ENCODE peak calls at places on chromosomes 11 and 22, in ten cellular contexts. One of them, this sample, is unnamed.
A peak's percentile ranks its signal among the peaks of the same experiment; 100 is the strongest.

GRCh38 chr11:46901156-46901555 is 17.2 kb downstream of the LRP4 start:
- DNase-seq in A549: no peak
- DNase-seq in GM23338: no peak
- DNase-seq in aorta: no peak
- DNase-seq in body of pancreas: no peak
- DNase-seq in left ventricle myocardium inferior: no peak
- DNase-seq in Peyer's patch: no peak
- DNase-seq in psoas muscle: no peak
- DNase-seq in adrenal gland: no peak
- DNase-seq in uterus: no peak
- DNase-seq in this sample: no peak

GRCh38 chr22:41524809-41525449 is 19.3 kb downstream of the POLR3H start:
- DNase-seq in adrenal gland: no peak
- DNase-seq in uterus: peak; percentile 57
- DNase-seq in Peyer's patch: no peak
- DNase-seq in GM23338: peak; percentile 58
- DNase-seq in aorta: peak; percentile 65
- DNase-seq in body of pancreas: no peak
- DNase-seq in left ventricle myocardium inferior: no peak
- DNase-seq in A549: no peak
- DNase-seq in psoas muscle: no peak
- DNase-seq in this sample: peak; percentile 28

GRCh38 chr11:72970557-72971118 is 156.4 kb downstream of the ATG16L2 start:
- DNase-seq in A549: no peak
- DNase-seq in body of pancreas: no peak
- DNase-seq in left ventricle myocardium inferior: no peak
- DNase-seq in Peyer's patch: no peak
- DNase-seq in adrenal gland: no peak
- DNase-seq in GM23338: no peak
- DNase-seq in uterus: no peak
- DNase-seq in psoas muscle: no peak
- DNase-seq in aorta: no peak
- DNase-seq in this sample: no peak

GRCh38 chr11:47288066-47288465 is 18.1 kb downstream of the MADD start:
- DNase-seq in A549: no peak
- DNase-seq in left ventricle myocardium inferior: no peak
- DNase-seq in GM23338: no peak
- DNase-seq in psoas muscle: no peak
- DNase-seq in adrenal gland: no peak
- DNase-seq in Peyer's patch: no peak
- DNase-seq in aorta: no peak
- DNase-seq in body of pancreas: no peak
- DNase-seq in uterus: no peak
- DNase-seq in this sample: no peak

GRCh38 chr11:24068197-24068596 is 428.7 kb upstream of the LUZP2 start:
- DNase-seq in GM23338: no peak
- DNase-seq in aorta: no peak
- DNase-seq in Peyer's patch: no peak
- DNase-seq in psoas muscle: no peak
- DNase-seq in A549: no peak
- DNase-seq in body of pancreas: no peak
- DNase-seq in uterus: no peak
- DNase-seq in adrenal gland: no peak
- DNase-seq in left ventricle myocardium inferior: no peak
- DNase-seq in this sample: no peak

GRCh38 chr11:67466962-67467771 is 1.9 kb downstream of the TMEM134 start:
- DNase-seq in aorta: no peak
- DNase-seq in psoas muscle: no peak
- DNase-seq in A549: no peak
- DNase-seq in adrenal gland: peak; percentile 28
- DNase-seq in Peyer's patch: no peak
- DNase-seq in GM23338: no peak
- DNase-seq in uterus: no peak
- DNase-seq in body of pancreas: no peak
- DNase-seq in left ventricle myocardium inferior: no peak
- DNase-seq in this sample: no peak

GRCh38 chr11:76690736-76691135 is 20.2 kb upstream of the LRRC32 start:
- DNase-seq in uterus: no peak
- DNase-seq in aorta: no peak
- DNase-seq in adrenal gland: no peak
- DNase-seq in psoas muscle: no peak
- DNase-seq in left ventricle myocardium inferior: no peak
- DNase-seq in body of pancreas: no peak
- DNase-seq in GM23338: no peak
- DNase-seq in Peyer's patch: no peak
- DNase-seq in A549: no peak
- DNase-seq in this sample: no peak

GRCh38 chr11:5123802-5124521 is 14.2 kb downstream of the OR52A5 start:
- DNase-seq in psoas muscle: peak; percentile 60
- DNase-seq in uterus: peak; percentile 36
- DNase-seq in aorta: peak; percentile 53
- DNase-seq in adrenal gland: peak; percentile 64
- DNase-seq in A549: peak; percentile 13
- DNase-seq in Peyer's patch: no peak
- DNase-seq in left ventricle myocardium inferior: peak; percentile 24
- DNase-seq in body of pancreas: peak; percentile 70
- DNase-seq in GM23338: peak; percentile 87
- DNase-seq in this sample: no peak

GRCh38 chr11:79471071-79471470 is 30.2 kb upstream of the TENM4 start:
- DNase-seq in uterus: no peak
- DNase-seq in adrenal gland: no peak
- DNase-seq in left ventricle myocardium inferior: no peak
- DNase-seq in GM23338: peak; percentile 48
- DNase-seq in psoas muscle: no peak
- DNase-seq in A549: no peak
- DNase-seq in body of pancreas: no peak
- DNase-seq in Peyer's patch: no peak
- DNase-seq in aorta: no peak
- DNase-seq in this sample: no peak

GRCh38 chr11:92227954-92228935 is 3.6 kb downstream of the FAT3 start:
- DNase-seq in GM23338: no peak
- DNase-seq in A549: no peak
- DNase-seq in body of pancreas: no peak
- DNase-seq in psoas muscle: peak; percentile 64
- DNase-seq in Peyer's patch: no peak
- DNase-seq in adrenal gland: no peak
- DNase-seq in aorta: no peak
- DNase-seq in uterus: no peak
- DNase-seq in left ventricle myocardium inferior: no peak
- DNase-seq in this sample: no peak

GRCh38 chr11:92225563-92226308 is 1.1 kb downstream of the FAT3 start:
- DNase-seq in A549: no peak
- DNase-seq in psoas muscle: peak; percentile 60
- DNase-seq in body of pancreas: no peak
- DNase-seq in GM23338: peak; percentile 77
- DNase-seq in Peyer's patch: peak; percentile 37
- DNase-seq in aorta: peak; percentile 51
- DNase-seq in adrenal gland: no peak
- DNase-seq in left ventricle myocardium inferior: no peak
- DNase-seq in uterus: no peak
- DNase-seq in this sample: no peak

GRCh38 chr11:92227233-92227593 is 2.6 kb downstream of the FAT3 start:
- DNase-seq in aorta: no peak
- DNase-seq in A549: no peak
- DNase-seq in body of pancreas: no peak
- DNase-seq in Peyer's patch: no peak
- DNase-seq in uterus: no peak
- DNase-seq in left ventricle myocardium inferior: no peak
- DNase-seq in GM23338: peak; percentile 51
- DNase-seq in adrenal gland: no peak
- DNase-seq in psoas muscle: no peak
- DNase-seq in this sample: no peak

GRCh38 chr11:92225206-92225562 is 566 bp downstream of the FAT3 start:
- DNase-seq in A549: no peak
- DNase-seq in body of pancreas: no peak
- DNase-seq in aorta: peak; percentile 48
- DNase-seq in uterus: no peak
- DNase-seq in left ventricle myocardium inferior: no peak
- DNase-seq in adrenal gland: no peak
- DNase-seq in GM23338: peak; percentile 52
- DNase-seq in psoas muscle: peak; percentile 47
- DNase-seq in Peyer's patch: no peak
- DNase-seq in this sample: no peak

DNA sequence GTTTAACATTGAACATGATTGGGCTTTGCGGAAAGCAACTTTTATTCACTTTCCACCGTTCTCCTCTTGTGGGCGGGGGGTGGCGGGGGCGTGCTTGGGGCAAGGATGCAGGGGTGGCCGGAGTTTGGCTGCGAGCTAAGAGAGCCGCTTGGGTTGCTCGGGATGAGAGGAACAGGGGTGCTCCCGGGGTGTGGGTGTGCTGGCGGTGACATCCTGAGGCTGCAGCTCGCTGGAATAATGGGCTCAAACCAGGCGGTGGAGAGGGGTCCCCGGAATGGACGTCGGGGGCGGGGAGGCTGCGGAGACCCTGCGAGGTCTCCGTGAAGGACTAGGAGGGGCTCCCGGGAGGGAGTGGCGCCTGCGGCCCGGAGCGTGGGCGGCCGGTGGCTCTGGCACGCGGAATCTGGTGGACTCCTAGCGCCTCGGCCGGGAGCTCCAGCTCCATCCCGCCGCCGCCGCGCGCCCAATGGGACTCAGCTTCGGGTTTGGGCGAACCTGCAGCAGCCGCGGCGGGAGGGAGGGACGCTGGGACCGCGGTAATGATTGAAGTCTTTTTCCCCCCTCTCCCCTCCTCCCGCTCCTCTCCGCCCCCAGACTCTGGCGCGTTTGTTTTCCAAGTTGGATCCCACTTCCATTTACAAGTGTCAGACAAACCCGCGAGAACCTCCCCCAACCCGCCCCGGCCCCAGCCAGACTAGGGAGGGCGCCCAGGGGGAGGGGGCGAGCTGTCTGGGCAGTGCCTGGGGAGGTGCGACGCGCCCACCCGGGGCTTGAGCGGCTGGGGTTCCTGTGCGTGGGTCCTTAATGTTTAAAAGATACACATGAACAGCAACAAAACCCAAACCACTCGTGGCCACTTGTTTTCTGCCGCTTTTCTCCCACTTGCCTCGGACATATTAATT is 2.0 kb downstream of the FAT3 start:
- DNase-seq in psoas muscle: peak; percentile 56
- DNase-seq in left ventricle myocardium inferior: no peak
- DNase-seq in adrenal gland: no peak
- DNase-seq in aorta: peak; percentile 41
- DNase-seq in Peyer's patch: no peak
- DNase-seq in uterus: no peak
- DNase-seq in GM23338: peak; percentile 89
- DNase-seq in body of pancreas: no peak
- DNase-seq in A549: no peak
- DNase-seq in this sample: no peak
- H3K27ac ChIP-seq in psoas muscle: no peak overlapping the region
- H3K27ac ChIP-seq in left ventricle myocardium inferior: no peak overlapping the region
- H3K27ac ChIP-seq in adrenal gland: no peak overlapping the region
- H3K27ac ChIP-seq in aorta: no peak overlapping the region
- H3K27ac ChIP-seq in Peyer's patch: no peak overlapping the region
- H3K27ac ChIP-seq in uterus: no peak overlapping the region
- H3K27ac ChIP-seq in GM23338: peak overlapping the region; percentile 72
- H3K27ac ChIP-seq in body of pancreas: no peak overlapping the region
- H3K27ac ChIP-seq in A549: no peak overlapping the region
- H3K27ac ChIP-seq in this sample: no peak overlapping the region

DNA sequence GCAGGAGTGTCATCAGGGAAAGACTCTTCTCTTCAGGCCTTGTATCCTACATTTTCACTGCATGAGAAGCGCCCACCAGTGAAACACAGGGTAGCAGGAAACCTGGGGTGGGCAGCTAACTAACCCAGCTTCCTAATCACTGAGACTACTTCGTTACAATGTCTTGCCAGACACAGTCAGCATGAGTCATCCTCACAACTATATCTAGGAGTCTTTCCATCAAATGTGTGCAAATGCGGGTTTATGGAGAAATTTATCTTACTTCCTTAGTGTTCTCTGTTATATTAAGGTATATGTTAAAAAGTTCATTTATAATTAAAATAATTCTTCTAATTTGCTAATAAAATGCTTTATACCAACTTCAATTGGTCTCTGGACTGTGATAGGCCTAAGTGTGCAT is 79.9 kb upstream of the RAB1B start:
- DNase-seq in GM23338: no peak
- DNase-seq in left ventricle myocardium inferior: no peak
- DNase-seq in body of pancreas: no peak
- DNase-seq in adrenal gland: no peak
- DNase-seq in aorta: no peak
- DNase-seq in Peyer's patch: no peak
- DNase-seq in A549: no peak
- DNase-seq in uterus: no peak
- DNase-seq in psoas muscle: no peak
- DNase-seq in this sample: no peak
- H3K4me1 ChIP-seq in GM23338: no peaks in the 10 kb centered on the region
- H3K4me1 ChIP-seq in left ventricle myocardium inferior: peaks cover 23% of the 10 kb centered on the region
- H3K4me1 ChIP-seq in body of pancreas: no peaks in the 10 kb centered on the region
- H3K4me1 ChIP-seq in adrenal gland: no peaks in the 10 kb centered on the region
- H3K4me1 ChIP-seq in aorta: no peaks in the 10 kb centered on the region
- H3K4me1 ChIP-seq in Peyer's patch: no peaks in the 10 kb centered on the region
- H3K4me1 ChIP-seq in A549: peaks cover 44% of the 10 kb centered on the region
- H3K4me1 ChIP-seq in uterus: no peaks in the 10 kb centered on the region
- H3K4me1 ChIP-seq in psoas muscle: no peaks in the 10 kb centered on the region
- H3K4me1 ChIP-seq in this sample: no peaks in the 10 kb centered on the region

DNA sequence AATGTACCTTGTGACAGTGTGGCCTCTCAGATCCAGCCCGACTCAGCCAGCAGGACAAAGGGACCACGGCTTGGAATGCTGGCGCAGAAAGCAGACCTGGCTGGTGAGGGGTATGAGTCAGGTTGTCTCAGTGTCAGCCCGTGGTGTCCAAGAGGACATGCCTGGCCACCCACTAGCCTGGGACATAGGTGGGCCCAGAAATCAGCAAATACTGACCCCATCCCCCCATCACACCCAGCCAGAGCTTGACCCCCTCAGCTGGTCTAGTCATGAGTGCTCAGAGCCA is 4.5 kb downstream of the BANF1 start:
- DNase-seq in uterus: no peak
- DNase-seq in aorta: peak; percentile 21
- DNase-seq in body of pancreas: no peak
- DNase-seq in GM23338: no peak
- DNase-seq in Peyer's patch: no peak
- DNase-seq in A549: no peak
- DNase-seq in adrenal gland: no peak
- DNase-seq in left ventricle myocardium inferior: no peak
- DNase-seq in psoas muscle: no peak
- DNase-seq in this sample: no peak
- H3K27ac ChIP-seq in uterus: no peak overlapping the region
- H3K27ac ChIP-seq in aorta: no peak overlapping the region
- H3K27ac ChIP-seq in body of pancreas: no peak overlapping the region
- H3K27ac ChIP-seq in GM23338: no peak overlapping the region
- H3K27ac ChIP-seq in Peyer's patch: peak overlapping the region; percentile 9
- H3K27ac ChIP-seq in A549: no peak overlapping the region
- H3K27ac ChIP-seq in adrenal gland: peak overlapping the region; percentile 91
- H3K27ac ChIP-seq in left ventricle myocardium inferior: no peak overlapping the region
- H3K27ac ChIP-seq in psoas muscle: peak overlapping the region; percentile 46
- H3K27ac ChIP-seq in this sample: no peak overlapping the region

DNA sequence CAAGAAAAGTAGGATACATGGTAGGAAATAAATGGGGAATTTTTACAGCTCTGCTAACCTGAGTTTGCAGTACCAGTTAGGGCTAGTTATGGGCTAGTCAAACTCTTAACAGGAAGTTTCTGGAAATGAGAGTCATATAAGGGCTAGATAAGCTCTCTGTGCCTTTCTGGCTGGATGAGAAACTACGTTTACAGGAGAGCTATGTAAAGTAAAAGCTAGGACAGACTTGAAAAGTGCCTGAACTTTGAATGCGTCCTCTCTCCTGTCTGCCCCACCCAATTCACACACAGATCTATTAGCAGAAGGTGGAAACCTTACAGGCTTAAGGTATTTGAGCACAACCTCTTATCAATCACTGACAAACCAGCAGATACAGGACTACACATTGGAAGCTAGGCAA is 167.1 kb downstream of the SNX19 start:
- DNase-seq in GM23338: no peak
- DNase-seq in adrenal gland: no peak
- DNase-seq in uterus: no peak
- DNase-seq in psoas muscle: no peak
- DNase-seq in aorta: no peak
- DNase-seq in left ventricle myocardium inferior: no peak
- DNase-seq in Peyer's patch: no peak
- DNase-seq in A549: no peak
- DNase-seq in body of pancreas: no peak
- DNase-seq in this sample: no peak
- H3K4me1 ChIP-seq in GM23338: peaks cover 8% of the 10 kb centered on the region
- H3K4me1 ChIP-seq in adrenal gland: no peaks in the 10 kb centered on the region
- H3K4me1 ChIP-seq in uterus: no peaks in the 10 kb centered on the region
- H3K4me1 ChIP-seq in psoas muscle: no peaks in the 10 kb centered on the region
- H3K4me1 ChIP-seq in aorta: no peaks in the 10 kb centered on the region
- H3K4me1 ChIP-seq in left ventricle myocardium inferior: no peaks in the 10 kb centered on the region
- H3K4me1 ChIP-seq in Peyer's patch: no peaks in the 10 kb centered on the region
- H3K4me1 ChIP-seq in A549: peaks cover 5% of the 10 kb centered on the region
- H3K4me1 ChIP-seq in body of pancreas: no peaks in the 10 kb centered on the region
- H3K4me1 ChIP-seq in this sample: no peaks in the 10 kb centered on the region

This sample was measured in effector memory CD4-positive, alpha-beta T cell.